ENCODE peak calls at places on chromosomes 12 and 14, in seven cellular contexts. L is spleen, J is neuronal stem cell, Q is A549, X is GM23248, S is body of pancreas, M is suprapubic skin. N is an unnamed sample.

GRCh38 chr14:47365248-47365647 is 310.2 kb downstream of the MDGA2 start:
- DNase-seq in L (no peak), J (no peak), Q (no peak), X (no peak), S (no peak), M (no peak), N (no peak)

GRCh38 chr12:108724054-108724889 is 7.0 kb downstream of the CORO1C start:
- DNase-seq in L (no peak), J (no peak), Q (peak), X (peak), S (no peak), M (no peak), N (no peak)

GRCh38 chr12:116376354-116377193 is 99.1 kb upstream of the MED13L start:
- DNase-seq in L (no peak), J (no peak), Q (peak), X (peak), S (no peak), M (no peak), N (no peak)

GRCh38 chr12:48184549-48184922 is 1.1 kb downstream of the CCDC184 start:
- DNase-seq in L (no peak), J (no peak), Q (no peak), X (peak), S (no peak), M (no peak), N (no peak)

GRCh38 chr12:65756956-65757511 is 67.2 kb upstream of the HMGA2 start:
- DNase-seq in L (no peak), J (no peak), Q (no peak), X (peak), S (no peak), M (no peak), N (no peak)

GRCh38 chr12:6488240-6488639 is 4.8 kb downstream of the MRPL51 start:
- DNase-seq in L (no peak), J (no peak), Q (no peak), X (no peak), S (no peak), M (no peak), N (no peak)

GRCh38 chr12:103011974-103012763 is 54.7 kb downstream of the ASCL1 start:
- DNase-seq in L (no peak), J (no peak), Q (no peak), X (no peak), S (no peak), M (no peak), N (peak)

GRCh38 chr12:92185052-92185451 is 39.4 kb upstream of the BTG1 start:
- DNase-seq in L (no peak), J (no peak), Q (no peak), X (no peak), S (no peak), M (no peak), N (no peak)

GRCh38 chr12:104632724-104633181 is 176.0 kb downstream of the CHST11 start:
- DNase-seq in L (no peak), J (no peak), Q (no peak), X (peak), S (no peak), M (no peak), N (no peak)

GRCh38 chr14:68981539-68981976 is 2.5 kb upstream of the ACTN1 start:
- DNase-seq in L (peak), J (no peak), Q (no peak), X (peak), S (no peak), M (no peak), N (peak)

GRCh38 chr14:36258241-36258640 is 62.2 kb downstream of the MBIP start:
- DNase-seq in L (no peak), J (no peak), Q (no peak), X (no peak), S (no peak), M (no peak), N (no peak)

GRCh38 chr12:40733871-40734270 is 41.6 kb downstream of the CNTN1 start:
- DNase-seq in L (no peak), J (no peak), Q (no peak), X (no peak), S (no peak), M (no peak), N (no peak)

GRCh38 chr12:98701166-98701565 is 56.1 kb downstream of the APAF1 start:
- DNase-seq in L (no peak), J (no peak), Q (no peak), X (no peak), S (no peak), M (no peak), N (no peak)

GRCh38 chr14:37153005-37153404 is 19.4 kb downstream of the SLC25A21 start:
- DNase-seq in L (no peak), J (no peak), Q (no peak), X (no peak), S (no peak), M (no peak), N (no peak)

GRCh38 chr14:69133206-69134125 is 19.5 kb downstream of the DCAF5 start:
- DNase-seq in L (no peak), J (no peak), Q (peak), X (peak), S (peak), M (no peak), N (no peak)

GRCh38 chr12:75208851-75209781 is 523 bp downstream of the KCNC2 start:
- DNase-seq in L (peak), J (peak), Q (peak), X (peak), S (no peak), M (no peak), N (peak)

GRCh38 chr12:8048906-8049305 is 16.4 kb downstream of the FOXJ2 start:
- DNase-seq in L (no peak), J (no peak), Q (no peak), X (peak), S (no peak), M (no peak), N (no peak)

GRCh38 chr12:57611116-57611809 is at the start of gene ARHGEF25:
- DNase-seq in L (no peak), J (peak), Q (peak), X (peak), S (peak), M (peak), N (peak)

GRCh38 chr14:56590535-56590951 is 10.9 kb downstream of the TMEM260 start:
- DNase-seq in L (no peak), J (peak), Q (no peak), X (no peak), S (no peak), M (no peak), N (peak)

GRCh38 chr12:131990066-131990979 is 40.6 kb downstream of the EP400 start:
- DNase-seq in L (no peak), J (peak), Q (no peak), X (no peak), S (no peak), M (no peak), N (no peak)

GRCh38 chr12:40827923-40828592 is 135.8 kb downstream of the CNTN1 start:
- DNase-seq in L (no peak), J (no peak), Q (peak), X (no peak), S (no peak), M (no peak), N (peak)

GRCh38 chr14:75452900-75453816 is 25.3 kb downstream of the JDP2 start:
- DNase-seq in L (peak), J (peak), Q (peak), X (peak), S (peak), M (peak), N (peak)

GRCh38 chr12:9349888-9350885 is 142.0 kb upstream of the PZP start:
- DNase-seq in L (no peak), J (no peak), Q (no peak), X (peak), S (no peak), M (no peak), N (no peak)

GRCh38 chr12:48119834-48120195 is 651 bp downstream of the PFKM start:
- DNase-seq in L (no peak), J (no peak), Q (no peak), X (no peak), S (no peak), M (no peak), N (peak)

GRCh38 chr14:68910540-68910939 is 68.6 kb downstream of the ACTN1 start:
- DNase-seq in L (no peak), J (no peak), Q (no peak), X (no peak), S (no peak), M (no peak), N (no peak)

GRCh38 chr14:23404331-23404900 is 3.7 kb downstream of the MYH6 start:
- DNase-seq in L (no peak), J (no peak), Q (no peak), X (no peak), S (no peak), M (no peak), N (no peak)

GRCh38 chr12:5171701-5172100 is 128.0 kb downstream of the KCNA5 start:
- DNase-seq in L (no peak), J (peak), Q (peak), X (peak), S (peak), M (no peak), N (peak)

GRCh38 chr14:52355016-52355430 is 40.9 kb downstream of the PTGER2 start:
- DNase-seq in L (no peak), J (no peak), Q (peak), X (peak), S (no peak), M (no peak), N (no peak)

GRCh38 chr14:61565836-61566536 is 129.3 kb upstream of the HIF1A start:
- DNase-seq in L (no peak), J (no peak), Q (peak), X (peak), S (no peak), M (no peak), N (no peak)

GRCh38 chr14:41604793-41605534 is 1.7 kb upstream of the LRFN5 start:
- DNase-seq in L (peak), J (peak), Q (no peak), X (peak), S (no peak), M (no peak), N (peak)

GRCh38 chr12:92988622-92989130 is 59.6 kb upstream of the EEA1 start:
- DNase-seq in L (no peak), J (no peak), Q (no peak), X (no peak), S (no peak), M (no peak), N (peak)

GRCh38 chr14:71538949-71539659 is 393.1 kb upstream of the RGS6 start:
- DNase-seq in L (no peak), J (no peak), Q (no peak), X (peak), S (no peak), M (no peak), N (peak)

GRCh38 chr14:102201369-102201748 is 61.7 kb downstream of the WDR20 start:
- DNase-seq in L (no peak), J (no peak), Q (no peak), X (no peak), S (no peak), M (no peak), N (no peak)

GRCh38 chr12:47813491-47814196 is 6.1 kb downstream of the HDAC7 start:
- DNase-seq in L (no peak), J (peak), Q (no peak), X (no peak), S (no peak), M (no peak), N (peak)

GRCh38 chr14:76955575-76956252 is 72.8 kb downstream of the IRF2BPL start:
- DNase-seq in L (peak), J (no peak), Q (peak), X (peak), S (no peak), M (no peak), N (no peak)

GRCh38 chr12:19869413-19869812 is 430.1 kb downstream of the AEBP2 start:
- DNase-seq in L (no peak), J (no peak), Q (no peak), X (peak), S (no peak), M (no peak), N (no peak)

GRCh38 chr12:42410345-42410744 is 84.4 kb downstream of the PPHLN1 start:
- DNase-seq in L (no peak), J (no peak), Q (no peak), X (no peak), S (no peak), M (no peak), N (no peak)

N was measured in cardiac muscle cell.